ENCODE peak calls at places on chromosomes 11 and 22, in five cellular contexts. J is psoas muscle, H is fibroblast of the aortic adventitia, Y is brain microvascular endothelial cell, V is choroid plexus epithelial cell. Q is an unnamed sample.

GRCh38 chr11:3666023-3666530 is 5.1 kb downstream of the CHRNA10 start:
- DNase-seq in V (no peak), J (no peak), Y (no peak), H (no peak), Q (no peak)

GRCh38 chr22:24697671-24698082 is 76.8 kb downstream of the PIWIL3 start:
- DNase-seq in J (no peak), Y (no peak), V (no peak), H (no peak), Q (no peak)

GRCh38 chr11:30346068-30346688 is 23.3 kb downstream of the ARL14EP start:
- DNase-seq in H (peak; percentile 72), J (no peak), V (peak; percentile 79), Y (peak; percentile 20), Q (peak; percentile 59)

GRCh38 chr11:58919561-58919960 is 19.7 kb upstream of the GLYATL1 start:
- DNase-seq in V (peak; percentile 15), Y (no peak), H (peak; percentile 71), J (no peak), Q (no peak)

GRCh38 chr11:43833657-43834073 is 47.0 kb upstream of the ALKBH3 start:
- DNase-seq in J (no peak), H (peak; percentile 70), V (peak; percentile 95), Y (peak; percentile 54), Q (peak; percentile 93)

GRCh38 chr11:111770581-111771134 is 4.5 kb upstream of the PPP2R1B start:
- DNase-seq in V (no peak), J (no peak), H (no peak), Y (no peak), Q (no peak)

GRCh38 chr11:65478411-65479183 is 20.2 kb upstream of the MALAT1 start:
- DNase-seq in Y (peak; percentile 77), V (peak; percentile 80), H (peak; percentile 70), J (peak; percentile 88), Q (peak; percentile 71)

GRCh38 chr11:130191896-130192295 is 32.3 kb downstream of the ST14 start:
- DNase-seq in V (no peak), J (no peak), H (no peak), Y (no peak), Q (no peak)

GRCh38 chr11:75342966-75343870 is 8.2 kb downstream of the ARRB1 start:
- DNase-seq in H (no peak), Y (no peak), V (no peak), J (no peak), Q (peak; percentile 82)

GRCh38 chr11:71201936-71202597 is 50.3 kb downstream of the SHANK2 start:
- DNase-seq in Y (no peak), H (no peak), J (peak; percentile 34), V (no peak), Q (no peak)

GRCh38 chr22:37624876-37625275 is 14.6 kb upstream of the SH3BP1 start:
- DNase-seq in V (no peak), H (no peak), J (no peak), Y (no peak), Q (no peak)

GRCh38 chr22:21621891-21622623 is 7.8 kb downstream of the YDJC start:
- DNase-seq in J (no peak), Y (no peak), V (no peak), H (no peak), Q (peak; percentile 55)

GRCh38 chr11:129385801-129386200 is 10.2 kb downstream of the BARX2 start:
- DNase-seq in Y (no peak), J (no peak), H (no peak), V (no peak), Q (no peak)

GRCh38 chr22:50699754-50700386 is 27.2 kb downstream of the SHANK3 start:
- DNase-seq in J (peak; percentile 16), Y (no peak), V (no peak), H (no peak), Q (no peak)

GRCh38 chr11:33894402-33894754 is 2.5 kb upstream of the LMO2 start:
- DNase-seq in J (no peak), V (no peak), H (no peak), Y (no peak), Q (no peak)

GRCh38 chr11:118917488-118918127 is 8.1 kb downstream of the BCL9L start:
- DNase-seq in V (peak; percentile 93), J (peak; percentile 88), Y (peak; percentile 83), H (peak; percentile 93), Q (peak; percentile 98)

GRCh38 chr22:49303061-49303735 is 524.5 kb downstream of the BRD1 start:
- DNase-seq in V (no peak), Y (no peak), J (no peak), H (no peak), Q (no peak)

GRCh38 chr22:41085842-41086241 is 6.5 kb upstream of the EP300 start:
- DNase-seq in H (no peak), Y (no peak), J (no peak), V (no peak), Q (no peak)

GRCh38 chr11:17286332-17286731 is 9.8 kb downstream of the NUCB2 start:
- DNase-seq in Y (no peak), H (no peak), J (no peak), V (no peak), Q (no peak)

GRCh38 chr22:21626735-21627469 is 2.9 kb downstream of the YDJC start:
- DNase-seq in J (no peak), Y (no peak), H (no peak), V (no peak), Q (no peak)

GRCh38 chr11:71428861-71429435 is 19.2 kb downstream of the DHCR7 start:
- DNase-seq in Y (no peak), V (no peak), H (peak; percentile 90), J (no peak), Q (no peak)

GRCh38 chr11:68454767-68455166 is 5.8 kb upstream of the PPP6R3 start:
- DNase-seq in V (no peak), Y (no peak), H (no peak), J (no peak), Q (no peak)

GRCh38 chr11:58575377-58576020 is at the start of gene LPXN:
- DNase-seq in V (peak; percentile 14), H (peak; percentile 53), J (no peak), Y (peak; percentile 40), Q (no peak)

GRCh38 chr11:72300268-72300667 is 56.3 kb upstream of the PHOX2A start:
- DNase-seq in V (no peak), H (no peak), Y (no peak), J (no peak), Q (no peak)

GRCh38 chr11:9691865-9692264 is 28.0 kb downstream of the SWAP70 start:
- DNase-seq in Y (no peak), J (no peak), H (peak; percentile 38), V (peak; percentile 40), Q (no peak)

GRCh38 chr11:46380340-46381045 is 976 bp upstream of the MDK start:
- DNase-seq in V (no peak), H (no peak), Y (no peak), J (peak; percentile 77), Q (peak; percentile 75)

GRCh38 chr11:76030973-76031590 is 175.2 kb downstream of the WNT11 start:
- DNase-seq in Y (peak; percentile 47), J (no peak), H (peak; percentile 68), V (peak; percentile 59), Q (peak; percentile 22)

GRCh38 chr11:35629914-35630313 is 11.7 kb downstream of the FJX1 start:
- DNase-seq in J (no peak), Y (peak; percentile 99), H (peak; percentile 99), V (peak; percentile 98), Q (peak; percentile 96)

GRCh38 chr22:28711341-28711740 is 30.3 kb downstream of the CHEK2 start:
- DNase-seq in H (peak; percentile 10), V (no peak), J (no peak), Y (no peak), Q (peak; percentile 4)

GRCh38 chr22:34914871-34915270 is 151.1 kb upstream of the ISX start:
- DNase-seq in J (no peak), Y (no peak), V (no peak), H (no peak), Q (no peak)

GRCh38 chr11:127070808-127071207 is 70.2 kb upstream of the KIRREL3 start:
- DNase-seq in J (no peak), V (no peak), Y (no peak), H (no peak), Q (no peak)

DNA sequence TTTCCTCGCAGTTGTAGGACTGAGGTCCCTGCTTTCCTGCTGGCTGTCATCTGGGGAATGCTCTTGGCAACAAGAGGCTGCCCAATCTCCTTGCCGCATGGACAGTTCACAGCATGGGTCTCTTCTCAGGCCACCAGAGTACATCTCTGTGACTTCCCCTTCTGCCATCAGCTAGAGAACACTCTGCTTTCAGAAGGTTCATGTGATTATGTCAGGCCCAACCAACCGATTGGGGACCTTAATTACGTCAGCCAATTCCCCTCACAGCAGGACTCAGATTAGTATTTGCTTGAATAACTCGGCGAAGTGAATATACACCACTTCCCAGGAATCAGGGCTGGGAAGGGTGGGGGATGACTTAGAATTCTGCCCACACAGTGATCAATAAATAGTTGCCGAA is 61.9 kb upstream of the CSNK2A3 start:
- DNase-seq in V (no peak), J (no peak), Y (no peak), H (no peak), Q (no peak)
- TF ChIP-seq CTCF in V (no peak), J (no peak), Y (no peak), H (no peak), Q (no peak)

GRCh38 chr11:74170694-74171629 is at the start of the genes C2CD3 and PPME1:
- DNase-seq in J (peak; percentile 99), H (peak; percentile 99), Y (peak; percentile 99), V (peak; percentile 100), Q (peak; percentile 100)
- TF ChIP-seq CTCF in J (peak; percentile 17), H (peak; percentile 44), Y (peak; percentile 46), V (peak; percentile 52), Q (peak; percentile 15)

GRCh38 chr11:86117706-86118050 is 48.8 kb upstream of the PICALM start:
- DNase-seq in V (no peak), Y (no peak), J (no peak), H (no peak), Q (no peak)

GRCh38 chr11:86118201-86118600 is 49.3 kb upstream of the PICALM start:
- DNase-seq in V (no peak), Y (no peak), J (no peak), H (no peak), Q (no peak)

GRCh38 chr11:86116996-86117705 is 48.3 kb upstream of the PICALM start:
- DNase-seq in V (peak; percentile 36), J (no peak), Y (peak; percentile 63), H (peak; percentile 56), Q (no peak)

GRCh38 chr11:86116386-86116726 is 47.5 kb upstream of the PICALM start:
- DNase-seq in Y (peak; percentile 60), H (peak; percentile 93), V (peak; percentile 81), J (no peak), Q (peak; percentile 35)

GRCh38 chr11:86115542-86116385 is 46.9 kb upstream of the PICALM start:
- DNase-seq in V (peak; percentile 8), J (no peak), H (peak; percentile 39), Y (no peak), Q (no peak)
- TF ChIP-seq CTCF in V (peak; percentile 19), J (no peak), H (peak; percentile 23), Y (no peak), Q (no peak)

GRCh38 chr11:14642453-14642852 is 1.2 kb upstream of the PDE3B start:
- DNase-seq in Y (no peak), H (no peak), J (no peak), V (no peak), Q (no peak)

GRCh38 chr11:14644396-14645246 is 1.0 kb downstream of the PDE3B start:
- DNase-seq in J (peak; percentile 57), V (peak; percentile 23), H (peak; percentile 9), Y (no peak), Q (peak; percentile 20)

GRCh38 chr11:14645247-14645912 is 1.8 kb downstream of the PDE3B start:
- DNase-seq in H (peak; percentile 14), V (peak; percentile 26), Y (peak; percentile 2), J (no peak), Q (no peak)

GRCh38 chr11:14642873-14643696 is 519 bp upstream of the PDE3B start:
- DNase-seq in H (no peak), J (no peak), V (no peak), Y (no peak), Q (no peak)

GRCh38 chr11:14643697-14644395 is at the start of gene PDE3B:
- DNase-seq in J (peak; percentile 77), V (peak; percentile 33), H (peak; percentile 14), Y (peak; percentile 6), Q (peak; percentile 25)
- TF ChIP-seq CTCF in J (no peak), V (no peak), H (no peak), Y (no peak), Q (no peak)